ENCODE peak calls at places on chromosome 10, in four cellular contexts. J, K, V and G are unnamed samples.

GRCh38 chr10:29586509-29586908 is 48.3 kb downstream of the SVIL start:
- DNase-seq in V (no peak), K (no peak), J (no peak), G (no peak)

GRCh38 chr10:103884681-103885139 is 29.3 kb upstream of the SH3PXD2A start:
- DNase-seq in V (no peak), K (peak; percentile 65), J (no peak), G (no peak)

GRCh38 chr10:14358886-14359573 is 28.3 kb upstream of the FRMD4A start:
- DNase-seq in K (no peak), V (no peak), J (no peak), G (no peak)

GRCh38 chr10:127310932-127311331 is 114.5 kb upstream of the INSYN2A start:
- DNase-seq in K (no peak), V (no peak), J (no peak), G (no peak)

GRCh38 chr10:93066544-93066913 is 5.9 kb downstream of the CYP26C1 start:
- DNase-seq in K (no peak), V (no peak), J (no peak), G (no peak)

GRCh38 chr10:52740913-52741675 is 31.5 kb downstream of the MBL2 start:
- DNase-seq in V (no peak), J (no peak), K (no peak), G (no peak)

GRCh38 chr10:26714816-26715487 is 17.5 kb downstream of the PDSS1 start:
- DNase-seq in V (no peak), J (no peak), K (no peak), G (no peak)

GRCh38 chr10:46285966-46286620 is 704 bp upstream of the ANTXRL start:
- DNase-seq in K (peak; percentile 10), V (peak; percentile 35), J (no peak), G (no peak)

GRCh38 chr10:14389981-14390590 is 59.4 kb upstream of the FRMD4A start:
- DNase-seq in V (no peak), K (no peak), J (no peak), G (no peak)

GRCh38 chr10:127649642-127650041 is 87.3 kb upstream of the FOXI2 start:
- DNase-seq in K (no peak), J (no peak), V (no peak), G (no peak)

GRCh38 chr10:113177163-113177935 is 227.3 kb downstream of the TCF7L2 start:
- DNase-seq in K (no peak), V (no peak), J (no peak), G (no peak)

GRCh38 chr10:11170993-11171416 is 153.3 kb downstream of the CELF2 start:
- DNase-seq in J (no peak), K (no peak), V (no peak), G (no peak)

GRCh38 chr10:73857446-73857845 is 16.9 kb downstream of the CAMK2G start:
- DNase-seq in J (no peak), V (no peak), K (no peak), G (no peak)

GRCh38 chr10:14695833-14696232 is 78.9 kb downstream of the FAM107B start:
- DNase-seq in K (no peak), J (no peak), V (no peak), G (no peak)

GRCh38 chr10:102384606-102385429 is 10.7 kb upstream of the NFKB2 start:
- DNase-seq in J (no peak), K (no peak), V (no peak), G (no peak)

GRCh38 chr10:43851030-43851429 is 202.3 kb upstream of the ZNF32 start:
- DNase-seq in J (no peak), V (no peak), K (no peak), G (no peak)

GRCh38 chr10:67837519-67838314 is at the start of gene DNAJC12:
- DNase-seq in K (no peak), J (no peak), V (no peak), G (no peak)

GRCh38 chr10:106023329-106023728 is 1141.2 kb downstream of the SORCS1 start:
- DNase-seq in V (no peak), J (no peak), K (no peak), G (no peak)

GRCh38 chr10:52818019-52818418 is 45.4 kb upstream of the MBL2 start:
- DNase-seq in J (no peak), V (no peak), K (no peak), G (no peak)

GRCh38 chr10:70458329-70459060 is 17.0 kb upstream of the NODAL start:
- DNase-seq in J (peak; percentile 90), K (peak; percentile 79), V (peak; percentile 74), G (no peak)

GRCh38 chr10:100380400-100380799 is 33.4 kb downstream of the SCD start:
- DNase-seq in K (no peak), J (no peak), V (no peak), G (no peak)

GRCh38 chr10:71218046-71218832 is 5.9 kb downstream of the UNC5B start:
- DNase-seq in V (peak; percentile 50), K (no peak), J (peak; percentile 60), G (no peak)

GRCh38 chr10:89549510-89549909 is 14.1 kb upstream of the SLC16A12 start:
- DNase-seq in J (no peak), K (no peak), V (no peak), G (no peak)

GRCh38 chr10:59138052-59138451 is 38.4 kb upstream of the PHYHIPL start:
- DNase-seq in J (peak; percentile 51), K (no peak), V (no peak), G (no peak)

GRCh38 chr10:20891338-20891714 is 5.8 kb downstream of the NEBL start:
- DNase-seq in J (no peak), K (no peak), V (no peak), G (no peak)

GRCh38 chr10:69332278-69333010 is 54.1 kb downstream of the HK1 start:
- DNase-seq in K (no peak), V (no peak), J (no peak), G (no peak)

GRCh38 chr10:1464866-1465265 is 272.5 kb downstream of the ADARB2 start:
- DNase-seq in K (no peak), V (no peak), J (no peak), G (no peak)

GRCh38 chr10:60794953-60795352 is 16.7 kb downstream of the CDK1 start:
- DNase-seq in K (no peak), V (no peak), J (no peak), G (no peak)

GRCh38 chr10:34494012-34494411 is 321.1 kb downstream of the PARD3 start:
- DNase-seq in K (no peak), V (no peak), J (no peak), G (no peak)

GRCh38 chr10:87618470-87619423 is 40.9 kb upstream of the PAPSS2 start:
- DNase-seq in J (no peak), K (no peak), V (no peak), G (no peak)

GRCh38 chr10:24652381-24652957 is 71.2 kb downstream of the ARHGAP21 start:
- DNase-seq in V (no peak), J (no peak), K (no peak), G (no peak)

GRCh38 chr10:112677689-112678088 is 230.7 kb downstream of the VTI1A start:
- DNase-seq in K (no peak), J (no peak), V (no peak), G (no peak)

GRCh38 chr10:133474027-133474426 is 20.3 kb downstream of the SCART1 start:
- DNase-seq in K (no peak), V (no peak), J (no peak), G (no peak)
- H3K9me3 ChIP-seq in K (no peaks in the 10 kb centered on the region), V (no peaks in the 10 kb centered on the region), J (no peaks in the 10 kb centered on the region), G (no peaks in the 10 kb centered on the region)

DNA sequence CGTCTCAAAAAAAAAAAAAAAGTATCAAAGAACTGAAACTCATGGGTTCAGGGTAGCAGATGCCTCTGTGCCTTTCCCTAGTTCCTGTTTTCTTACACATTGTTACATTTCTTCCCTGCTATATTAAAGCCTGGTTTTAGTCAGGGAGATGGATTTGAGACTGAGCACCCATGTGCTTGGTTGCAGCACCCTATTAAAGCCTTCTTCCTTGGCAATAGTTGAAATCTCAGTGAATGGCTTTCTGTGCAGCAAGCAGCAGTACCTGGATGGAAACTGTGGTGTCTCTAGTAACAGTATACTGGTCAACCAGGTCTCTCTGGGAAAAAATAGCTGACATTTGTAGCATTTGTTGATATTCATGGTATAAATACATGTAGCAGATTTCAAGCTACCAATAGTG is 331.1 kb downstream of the ANKRD30A start:
- DNase-seq in K (no peak), J (no peak), V (no peak), G (no peak)
- H3K9me3 ChIP-seq in K (no peaks in the 10 kb centered on the region), J (no peaks in the 10 kb centered on the region), V (no peaks in the 10 kb centered on the region), G (no peaks in the 10 kb centered on the region)

GRCh38 chr10:133187906-133188681 is 28.1 kb downstream of the KNDC1 start:
- DNase-seq in J (peak; percentile 47), K (no peak), V (no peak), G (no peak)
- H3K9me3 ChIP-seq in J (no peaks in the 10 kb centered on the region), K (no peaks in the 10 kb centered on the region), V (peaks cover 4% of the 10 kb centered on the region), G (no peaks in the 10 kb centered on the region)

DNA sequence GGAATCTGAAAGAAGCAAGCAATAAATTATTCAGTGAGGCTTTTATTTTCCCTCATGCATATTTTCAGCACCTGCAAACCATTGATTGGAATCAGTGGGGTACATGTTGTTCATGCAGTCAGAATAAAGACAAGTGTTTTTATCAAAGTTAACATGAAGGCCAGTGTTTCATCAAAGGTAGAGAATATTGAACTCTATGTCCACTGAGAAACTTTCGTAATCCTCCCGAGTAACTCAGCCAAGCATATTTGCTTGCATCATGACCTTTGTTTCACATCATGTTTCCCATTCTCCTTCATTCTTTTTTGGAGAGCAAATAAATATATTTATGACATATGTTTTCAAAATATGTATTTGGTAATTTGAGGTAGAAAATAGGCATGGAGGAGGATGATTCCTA is 663.1 kb downstream of the SH2D4B start:
- DNase-seq in V (no peak), K (no peak), J (no peak), G (no peak)
- H3K9me3 ChIP-seq in V (no peaks in the 10 kb centered on the region), K (no peaks in the 10 kb centered on the region), J (no peaks in the 10 kb centered on the region), G (no peaks in the 10 kb centered on the region)

GRCh38 chr10:97766106-97766810 is 5.5 kb downstream of the SFRP5 start:
- DNase-seq in K (no peak), V (no peak), J (no peak), G (no peak)
- H3K9me3 ChIP-seq in K (no peaks in the 10 kb centered on the region), V (no peaks in the 10 kb centered on the region), J (no peaks in the 10 kb centered on the region), G (no peaks in the 10 kb centered on the region)

DNA sequence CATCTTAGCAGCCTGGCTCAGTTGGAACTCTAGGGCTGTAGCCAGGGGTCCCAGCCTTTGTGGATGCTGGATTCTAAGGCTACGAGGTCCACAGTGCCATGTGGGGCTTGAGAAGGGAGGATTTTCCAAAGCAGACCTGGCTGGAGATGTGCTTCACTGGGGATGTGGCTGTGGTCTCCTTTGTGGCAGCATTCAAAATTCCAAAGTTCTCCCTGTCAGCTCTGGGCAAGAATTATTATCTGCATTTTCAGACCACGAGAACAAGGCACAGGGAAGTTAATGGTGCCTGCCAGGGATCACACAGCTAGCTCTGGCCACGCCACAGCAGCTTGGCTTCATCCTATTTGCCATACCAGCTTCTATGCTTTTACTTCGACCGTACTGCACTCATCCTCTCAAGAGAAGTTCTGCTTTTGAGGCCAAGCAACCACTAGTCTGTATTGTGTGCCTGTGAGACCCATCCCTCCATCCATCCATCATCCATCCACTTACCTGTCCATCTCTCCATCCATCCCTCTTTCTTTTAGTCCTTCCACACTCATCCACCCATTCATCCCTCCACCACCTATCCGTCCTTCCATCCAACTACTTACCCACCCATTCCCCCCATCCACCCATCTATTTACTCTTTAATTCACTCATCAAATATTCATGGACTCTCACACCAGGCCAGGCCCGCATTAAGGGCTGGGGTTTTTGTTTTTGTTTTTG is 71.5 kb downstream of the ZMIZ1 start:
- DNase-seq in K (no peak), V (no peak), J (no peak), G (no peak)
- H3K9me3 ChIP-seq in K (no peaks in the 10 kb centered on the region), V (no peaks in the 10 kb centered on the region), J (no peaks in the 10 kb centered on the region), G (no peaks in the 10 kb centered on the region)